ENCODE peak calls at places on chromosomes 4 and X, in four cellular contexts. W is pancreas, M is PC-3, Z is sigmoid colon. G is an unnamed sample. For H3K4me1, the result is how much of the 10 kb centered on the place peaks cover.

GRCh38 chr4:75916091-75916661 is 13.9 kb upstream of the PPEF2 start:
- DNase-seq in W (no peak), M (peak), Z (no peak), G (peak)

GRCh38 chr4:164935363-164935762 is 42.1 kb downstream of the TRIM61 start:
- DNase-seq in W (no peak), M (peak), Z (no peak), G (peak)

GRCh38 chr4:113625902-113626301 is 135.6 kb downstream of the CAMK2D start:
- DNase-seq in W (no peak), M (no peak), Z (no peak), G (no peak)

GRCh38 chrX:53312946-53313745 is 31.8 kb upstream of the IQSEC2 start:
- DNase-seq in W (peak), M (peak), Z (peak), G (peak)

GRCh38 chr4:749771-750666 is 44.4 kb downstream of the PCGF3 start:
- DNase-seq in W (no peak), M (no peak), Z (no peak), G (peak)

GRCh38 chr4:77308843-77309242 is 151.8 kb downstream of the CCNG2 start:
- DNase-seq in W (no peak), M (peak), Z (no peak), G (peak)

GRCh38 chr4:182916483-182917181 is 554 bp downstream of the DCTD start:
- DNase-seq in W (peak), M (peak), Z (peak), G (peak)

GRCh38 chr4:83208776-83209365 is 75.7 kb downstream of the COQ2 start:
- DNase-seq in W (no peak), M (no peak), Z (no peak), G (no peak)

GRCh38 chr4:11312389-11312788 is 116.3 kb downstream of the HS3ST1 start:
- DNase-seq in W (no peak), M (peak), Z (no peak), G (no peak)

GRCh38 chr4:182258441-182259031 is 15.3 kb downstream of the TENM3 start:
- DNase-seq in W (no peak), M (no peak), Z (no peak), G (no peak)

GRCh38 chrX:24005867-24006266 is 21.1 kb downstream of the KLHL15 start:
- DNase-seq in W (no peak), M (no peak), Z (no peak), G (no peak)

GRCh38 chr4:101345596-101346311 is 1.6 kb downstream of the PPP3CA start:
- DNase-seq in W (peak), M (peak), Z (peak), G (peak)

GRCh38 chr4:107708225-107708624 is 11.8 kb downstream of the PAPSS1 start:
- DNase-seq in W (no peak), M (peak), Z (no peak), G (no peak)

GRCh38 chr4:184845367-184846011 is 19.7 kb upstream of the ACSL1 start:
- DNase-seq in W (no peak), M (peak), Z (no peak), G (peak)

GRCh38 chrX:17496407-17496806 is 121.4 kb downstream of the NHS start:
- DNase-seq in W (peak), M (peak), Z (no peak), G (no peak)

GRCh38 chr4:110059556-110060191 is 138.7 kb downstream of the ELOVL6 start:
- DNase-seq in W (no peak), M (peak), Z (no peak), G (no peak)

GRCh38 chr4:108113229-108113628 is 55.5 kb downstream of the LEF1 start:
- DNase-seq in W (no peak), M (no peak), Z (no peak), G (no peak)

GRCh38 chr4:73661646-73662119 is 41.4 kb upstream of the RASSF6 start:
- DNase-seq in W (no peak), M (peak), Z (no peak), G (no peak)

GRCh38 chr4:181619651-181620050 is 623.6 kb upstream of the TENM3 start:
- DNase-seq in W (no peak), M (no peak), Z (no peak), G (no peak)

GRCh38 chrX:131778269-131779218 is 234.7 kb downstream of the OR13H1 start:
- DNase-seq in W (peak), M (peak), Z (peak), G (peak)

GRCh38 chrX:153488231-153488914 is 6.4 kb upstream of the BGN start:
- DNase-seq in W (no peak), M (no peak), Z (no peak), G (no peak)

GRCh38 chr4:65918217-65918616 is 247.9 kb upstream of the EPHA5 start:
- DNase-seq in W (no peak), M (peak), Z (no peak), G (no peak)

GRCh38 chr4:25817059-25817681 is 45.6 kb downstream of the SEL1L3 start:
- DNase-seq in W (no peak), M (peak), Z (no peak), G (no peak)

GRCh38 chr4:99979872-99980271 is 29.8 kb upstream of the H2AZ1 start:
- DNase-seq in W (no peak), M (peak), Z (no peak), G (no peak)

GRCh38 chrX:131577999-131578734 is 34.3 kb downstream of the OR13H1 start:
- DNase-seq in W (no peak), M (no peak), Z (no peak), G (no peak)

GRCh38 chr4:73836373-73837269 is at the start of gene CXCL6:
- DNase-seq in W (peak), M (peak), Z (peak), G (no peak)

GRCh38 chrX:46376246-46376885 is 168.9 kb downstream of the ZNF674 start:
- DNase-seq in W (no peak), M (peak), Z (no peak), G (peak)

GRCh38 chr4:146976145-146976544 is 30.5 kb upstream of the TTC29 start:
- DNase-seq in W (no peak), M (peak), Z (no peak), G (no peak)

GRCh38 chrX:129701624-129702069 is 37.1 kb upstream of the XPNPEP2 start:
- DNase-seq in W (no peak), M (no peak), Z (peak), G (no peak)

GRCh38 chrX:12315526-12315925 is 177.3 kb downstream of the FRMPD4 start:
- DNase-seq in W (no peak), M (no peak), Z (no peak), G (no peak)

GRCh38 chr4:41176357-41176756 is 38.0 kb downstream of the APBB2 start:
- DNase-seq in W (no peak), M (peak), Z (no peak), G (no peak)

GRCh38 chr4:154490261-154490588 is 1.4 kb downstream of the DCHS2 start:
- DNase-seq in W (no peak), M (no peak), Z (no peak), G (no peak)

GRCh38 chr4:87093443-87094123 is 126.8 kb downstream of the KLHL8 start:
- DNase-seq in W (no peak), M (peak), Z (no peak), G (peak)

GRCh38 chr4:13329963-13330362 is 154.2 kb downstream of the RAB28 start:
- DNase-seq in W (no peak), M (peak), Z (no peak), G (peak)

GRCh38 chr4:43277003-43277402 is 384.5 kb downstream of the GRXCR1 start:
- DNase-seq in W (no peak), M (peak), Z (no peak), G (no peak)

GRCh38 chr4:124526760-124527159 is 185.8 kb downstream of the ANKRD50 start:
- DNase-seq in W (no peak), M (no peak), Z (no peak), G (no peak)

GRCh38 chr4:124534133-124534532 is 178.4 kb downstream of the ANKRD50 start:
- DNase-seq in W (no peak), M (no peak), Z (no peak), G (no peak)

GRCh38 chr4:124527364-124527763 is 185.2 kb downstream of the ANKRD50 start:
- DNase-seq in W (no peak), M (no peak), Z (no peak), G (no peak)

GRCh38 chr4:124529131-124529530 is 183.4 kb downstream of the ANKRD50 start:
- DNase-seq in W (no peak), M (no peak), Z (no peak), G (no peak)

DNA sequence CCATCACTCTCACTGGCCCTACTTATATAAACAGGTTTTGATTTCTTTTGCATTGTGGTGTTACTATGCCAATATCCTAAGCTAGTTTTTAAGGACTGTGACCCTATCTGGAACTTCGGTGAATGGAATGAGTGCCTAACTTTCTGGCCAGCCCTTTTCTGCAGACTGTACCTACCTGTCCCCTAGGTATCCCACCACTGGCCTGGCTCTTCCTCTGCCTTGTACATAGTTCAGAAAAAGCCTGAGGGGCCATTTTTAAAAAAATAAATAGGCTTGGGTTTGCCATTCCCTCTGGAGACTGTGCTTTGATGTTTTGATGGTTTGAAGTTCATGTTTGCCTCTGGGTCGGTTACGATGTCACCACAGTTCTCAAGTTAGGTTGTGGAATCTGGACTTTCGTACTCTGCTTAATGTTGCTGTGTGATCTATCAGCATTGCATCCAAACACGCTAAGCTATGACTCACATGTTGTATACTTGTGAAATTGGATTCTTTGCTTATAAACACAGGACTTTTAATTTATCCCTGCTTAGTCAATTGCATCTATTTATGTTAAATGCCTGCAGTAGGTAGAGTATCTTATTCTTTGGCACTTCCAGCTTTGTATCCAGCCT is 182.0 kb downstream of the ANKRD50 start:
- DNase-seq in W (no peak), M (peak), Z (no peak), G (no peak)
- H3K4me1 ChIP-seq in W (under half), M (under half), Z (under half), G (under half)

GRCh38 chr4:53055274-53055673 is 193.2 kb downstream of the RASL11B start:
- DNase-seq in W (no peak), M (no peak), Z (no peak), G (peak)
- H3K27ac ChIP-seq in W (no peak), M (no peak), Z (no peak), G (no peak)

DNA sequence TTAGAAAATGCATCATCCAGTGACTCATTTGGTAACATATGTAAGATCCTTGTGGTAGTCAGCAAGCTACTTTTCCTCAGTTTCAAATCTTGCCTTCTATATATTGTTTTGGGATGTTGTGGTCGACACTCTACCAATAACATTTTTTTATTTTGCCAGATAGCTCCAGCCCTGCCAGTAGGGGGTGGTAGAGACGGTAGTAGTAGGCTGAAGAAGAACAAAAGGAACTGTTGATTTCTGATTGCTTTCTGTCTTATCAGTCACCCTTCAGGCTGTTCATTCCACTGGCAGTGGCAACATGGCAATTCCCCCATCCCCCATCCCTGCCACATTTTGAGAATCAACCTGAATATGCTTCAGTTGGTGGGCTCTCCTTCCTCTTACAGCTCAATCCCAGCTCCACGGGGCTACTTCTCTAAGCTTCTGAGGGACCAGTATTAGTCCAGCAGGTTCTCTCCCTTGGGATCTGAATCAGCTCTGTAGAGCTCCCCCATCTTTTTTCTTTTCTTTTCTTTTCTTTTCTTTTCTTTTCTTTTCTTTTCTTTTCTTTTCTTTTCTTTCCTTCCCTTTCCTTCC is 171.5 kb upstream of the VEGFC start:
- DNase-seq in W (no peak), M (peak), Z (no peak), G (peak)
- TF ChIP-seq CTCF in W (no peak), M (peak), Z (no peak), G (peak)

GRCh38 chr4:7830747-7831146 is 108.9 kb downstream of the AFAP1 start:
- DNase-seq in W (no peak), M (no peak), Z (peak), G (no peak)

GRCh38 chr4:7828011-7828720 is 111.5 kb downstream of the AFAP1 start:
- DNase-seq in W (no peak), M (peak), Z (peak), G (peak)

GRCh38 chr4:7827566-7827965 is 112.1 kb downstream of the AFAP1 start:
- DNase-seq in W (no peak), M (no peak), Z (peak), G (no peak)

GRCh38 chr4:7829687-7830580 is 109.7 kb downstream of the AFAP1 start:
- DNase-seq in W (no peak), M (no peak), Z (peak), G (no peak)

GRCh38 chr4:7828926-7829325 is 110.7 kb downstream of the AFAP1 start:
- DNase-seq in W (no peak), M (no peak), Z (peak), G (no peak)
- H3K4me1 ChIP-seq in W (under half), M (under half), Z (under half), G (under half)

DNA sequence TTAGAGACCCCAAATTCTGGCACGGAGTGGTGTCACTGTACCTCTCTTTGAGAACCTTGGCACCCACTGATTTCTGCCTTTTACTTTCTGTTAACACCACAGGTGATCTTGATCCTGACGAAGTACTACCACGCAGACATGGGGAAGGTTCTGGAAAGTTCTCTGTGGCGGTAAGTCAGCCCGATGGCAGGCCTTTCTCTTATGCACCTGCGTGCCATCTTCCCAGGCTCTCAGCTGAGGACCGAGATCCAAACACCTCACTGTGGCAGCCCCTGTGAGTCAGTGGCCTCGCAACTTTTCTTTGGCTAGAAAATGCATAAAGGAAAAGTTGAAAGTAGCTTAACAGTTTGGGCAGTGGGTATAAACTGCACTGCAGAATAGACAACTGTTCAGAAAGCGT is 38.5 kb downstream of the PSAPL1 start:
- DNase-seq in W (no peak), M (no peak), Z (no peak), G (no peak)
- H3K27ac ChIP-seq in W (no peak), M (no peak), Z (no peak), G (no peak)

GRCh38 chrX:110985470-110985869 is 110.5 kb upstream of the PAK3 start:
- DNase-seq in W (no peak), M (peak), Z (no peak), G (no peak)

GRCh38 chrX:110983024-110983423 is 113.0 kb upstream of the PAK3 start:
- DNase-seq in W (no peak), M (no peak), Z (no peak), G (no peak)

GRCh38 chrX:110989869-110990268 is 106.1 kb upstream of the PAK3 start:
- DNase-seq in W (no peak), M (no peak), Z (no peak), G (no peak)

GRCh38 chrX:110989447-110989846 is 106.5 kb upstream of the PAK3 start:
- DNase-seq in W (no peak), M (no peak), Z (no peak), G (no peak)

DNA sequence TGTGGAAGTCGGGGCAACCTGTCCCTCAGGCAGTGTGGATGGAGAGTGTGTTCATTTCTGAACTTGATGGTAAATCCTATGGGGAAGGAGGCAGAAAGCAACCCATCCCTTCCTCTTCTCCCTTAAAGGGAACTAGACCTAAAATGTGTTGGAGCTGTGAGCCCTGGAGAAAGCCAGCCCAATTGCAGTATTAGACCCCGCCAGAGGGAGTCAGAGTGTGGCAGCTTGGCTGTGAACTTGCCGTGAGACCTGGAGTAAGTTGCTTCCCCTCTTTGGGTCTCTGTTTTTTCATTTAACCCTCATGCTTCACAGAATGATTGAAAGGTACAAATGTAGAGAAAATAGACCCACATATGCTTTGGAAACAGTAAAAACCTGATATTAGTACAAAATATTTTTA is 108.7 kb upstream of the PAK3 start:
- DNase-seq in W (no peak), M (peak), Z (no peak), G (no peak)
- TF ChIP-seq CTCF in W (no peak), M (peak), Z (no peak), G (peak)

DNA sequence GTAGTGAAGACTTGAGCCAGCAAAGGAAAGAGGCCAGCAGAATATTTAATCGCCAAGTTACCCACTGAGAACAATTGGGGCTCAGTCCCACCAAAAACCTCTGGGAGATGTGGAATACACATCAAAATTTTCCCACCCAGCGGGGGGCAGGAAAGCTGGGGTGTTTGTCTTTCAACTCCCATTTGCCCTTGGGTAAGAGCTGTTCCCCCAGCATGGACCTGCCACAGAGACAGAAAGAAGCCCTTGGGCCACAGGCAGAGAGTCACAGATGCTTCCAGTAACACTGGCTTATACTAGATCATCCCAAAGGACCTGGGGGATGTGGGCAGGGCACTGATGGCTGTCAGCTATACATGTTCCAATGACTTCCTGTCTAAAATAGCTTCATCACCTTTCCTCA is 18.9 kb upstream of the FBXW7 start:
- DNase-seq in W (no peak), M (no peak), Z (no peak), G (no peak)
- H3K4me1 ChIP-seq in W (under half), M (under half), Z (under half), G (under half)

G was measured in A673.